ENCODE peak calls at places on chromosome 16, in four cellular contexts. K is A549, R is H1, D is HepG2. T is an unnamed sample.

GRCh38 chr16:2991566-2992261 is 11.5 kb upstream of the PKMYT1 start:
- DNase-seq in K (no peak), R (no peak), D (no peak), T (no peak)

GRCh38 chr16:17222756-17223411 is 247.9 kb downstream of the XYLT1 start:
- DNase-seq in K (no peak), R (no peak), D (no peak), T (no peak)

GRCh38 chr16:75931043-75931442 is 204.8 kb upstream of the CPHXL start:
- DNase-seq in K (no peak), R (no peak), D (no peak), T (no peak)

GRCh38 chr16:56817056-56817455 is 48.0 kb upstream of the SLC12A3 start:
- DNase-seq in K (no peak), R (no peak), D (no peak), T (no peak)

GRCh38 chr16:82892327-82892726 is 265.6 kb downstream of the CDH13 start:
- DNase-seq in K (no peak), R (no peak), D (no peak), T (no peak)

GRCh38 chr16:21654881-21655280 is 2.5 kb upstream of the IGSF6 start:
- DNase-seq in K (no peak), R (no peak), D (no peak), T (no peak)

GRCh38 chr16:21088646-21089538 is 61.8 kb downstream of the DNAH3 start:
- DNase-seq in K (no peak), R (no peak), D (no peak), T (no peak)

GRCh38 chr16:31291376-31291775 is 31.6 kb downstream of the ITGAM start:
- DNase-seq in K (no peak), R (no peak), D (no peak), T (no peak)

GRCh38 chr16:75420987-75421819 is 12.1 kb downstream of the CFDP1 start:
- DNase-seq in K (peak), R (peak), D (peak), T (peak)

GRCh38 chr16:82660078-82660645 is 33.4 kb downstream of the CDH13 start:
- DNase-seq in K (no peak), R (no peak), D (no peak), T (no peak)

GRCh38 chr16:9050102-9050830 is 41.2 kb upstream of the HAPSTR1 start:
- DNase-seq in K (peak), R (peak), D (peak), T (peak)

GRCh38 chr16:85731179-85731578 is 19.7 kb downstream of the C16orf74 start:
- DNase-seq in K (no peak), R (no peak), D (no peak), T (no peak)

GRCh38 chr16:85729452-85729851 is 21.4 kb downstream of the C16orf74 start:
- DNase-seq in K (no peak), R (no peak), D (no peak), T (no peak)

GRCh38 chr16:85729907-85730465 is 20.9 kb downstream of the C16orf74 start:
- DNase-seq in K (no peak), R (no peak), D (no peak), T (no peak)

GRCh38 chr16:85724936-85725335 is 26.0 kb downstream of the C16orf74 start:
- DNase-seq in K (no peak), R (no peak), D (no peak), T (no peak)

DNA sequence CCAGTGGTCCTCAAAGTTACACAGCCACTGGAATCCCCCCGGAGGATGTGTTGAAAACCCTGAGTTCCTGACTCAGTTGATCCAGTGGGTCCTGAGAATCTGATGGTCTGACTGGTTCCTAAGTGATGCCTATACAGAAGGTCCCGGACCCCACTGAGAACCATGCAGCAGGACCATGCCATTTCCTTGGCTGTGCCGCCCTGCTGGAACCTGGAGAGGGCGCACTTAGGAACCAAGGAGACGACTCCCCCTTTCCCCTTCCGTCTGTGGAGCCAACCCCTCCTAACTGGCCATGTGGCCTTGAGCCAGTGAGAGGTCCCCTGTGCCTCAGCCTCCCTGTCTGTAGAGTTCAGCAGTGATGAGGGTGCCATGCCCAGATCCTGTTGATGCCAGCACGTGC is 22.0 kb downstream of the C16orf74 start:
- DNase-seq in K (no peak), R (no peak), D (no peak), T (peak)
- TF ChIP-seq RAD21 in K (no peak), R (peak), D (no peak), T (no peak)

GRCh38 chr16:67514382-67514828 is 14.2 kb upstream of the RIPOR1 start:
- DNase-seq in K (peak), R (no peak), D (peak), T (peak)
- TF ChIP-seq MAFK in K (peak), R (no peak), D (peak), T (peak)

DNA sequence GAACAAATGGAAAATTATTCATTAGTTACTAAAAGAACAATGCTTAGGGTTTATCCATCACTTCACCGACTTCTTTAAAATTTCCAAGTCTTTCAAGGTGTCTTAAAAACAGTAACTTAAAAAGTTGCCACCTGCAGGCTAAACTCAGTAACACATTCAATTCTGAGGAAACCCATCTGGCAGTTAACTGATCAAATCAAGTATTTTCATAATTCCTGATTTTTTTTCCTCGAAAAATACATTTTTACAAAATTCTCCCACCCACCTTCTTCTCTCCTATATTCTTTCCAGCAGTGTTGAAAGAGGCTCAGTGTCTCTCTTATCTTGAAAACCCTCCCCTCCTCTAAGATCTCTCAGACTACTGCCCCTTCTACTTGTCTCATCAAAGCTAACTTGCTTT is 29.9 kb downstream of the PARN start:
- DNase-seq in K (peak), R (no peak), D (peak), T (peak)
- TF ChIP-seq RNF2 in K (no peak), R (no peak), D (no peak), T (no peak)

DNA sequence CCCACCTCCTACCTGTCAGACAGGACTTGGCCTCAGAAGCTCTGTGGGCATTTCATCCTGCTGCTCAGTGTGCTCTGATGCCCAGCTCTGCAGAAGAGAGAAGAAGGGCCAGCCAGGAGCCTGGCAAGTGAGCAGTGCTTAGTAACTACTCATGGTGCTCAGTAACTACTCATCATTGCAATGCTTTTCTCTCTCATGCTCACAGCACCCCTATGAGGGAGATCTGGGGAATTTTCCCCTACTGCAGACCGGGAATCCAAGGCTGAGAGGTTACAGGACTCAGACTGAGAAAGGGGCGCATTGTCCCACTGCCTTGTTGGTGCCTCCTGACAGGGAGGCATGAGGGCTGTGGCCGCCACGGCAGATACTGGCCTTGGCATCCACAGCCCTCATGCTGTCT is 261.1 kb downstream of the C16orf95 start:
- DNase-seq in K (peak), R (no peak), D (no peak), T (no peak)
- TF ChIP-seq RAD21 in K (peak), R (peak), D (no peak), T (peak)

GRCh38 chr16:58176608-58177346 is 21.1 kb downstream of the CSNK2A2 start:
- DNase-seq in K (no peak), R (no peak), D (no peak), T (no peak)

DNA sequence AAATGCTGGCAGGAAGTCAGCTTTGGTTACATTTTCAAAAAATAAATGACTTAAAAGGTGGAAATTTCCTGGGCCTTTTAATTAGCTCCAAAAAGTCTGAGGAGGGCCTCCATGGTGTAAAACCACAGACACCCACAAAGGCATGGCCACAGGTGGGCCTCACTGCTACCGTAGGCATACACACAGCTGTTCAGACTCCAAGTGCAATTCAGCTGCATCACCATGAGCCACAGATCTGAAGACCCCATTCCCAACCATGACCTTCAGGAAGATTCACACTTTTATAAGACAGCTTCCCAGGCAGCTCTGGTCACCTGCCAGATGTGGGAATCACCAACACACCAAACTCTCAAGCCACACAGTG is 20.6 kb downstream of the CSNK2A2 start:
- DNase-seq in K (no peak), R (no peak), D (no peak), T (no peak)
- TF ChIP-seq MAFK in K (no peak), R (no peak), D (no peak), T (no peak)

DNA sequence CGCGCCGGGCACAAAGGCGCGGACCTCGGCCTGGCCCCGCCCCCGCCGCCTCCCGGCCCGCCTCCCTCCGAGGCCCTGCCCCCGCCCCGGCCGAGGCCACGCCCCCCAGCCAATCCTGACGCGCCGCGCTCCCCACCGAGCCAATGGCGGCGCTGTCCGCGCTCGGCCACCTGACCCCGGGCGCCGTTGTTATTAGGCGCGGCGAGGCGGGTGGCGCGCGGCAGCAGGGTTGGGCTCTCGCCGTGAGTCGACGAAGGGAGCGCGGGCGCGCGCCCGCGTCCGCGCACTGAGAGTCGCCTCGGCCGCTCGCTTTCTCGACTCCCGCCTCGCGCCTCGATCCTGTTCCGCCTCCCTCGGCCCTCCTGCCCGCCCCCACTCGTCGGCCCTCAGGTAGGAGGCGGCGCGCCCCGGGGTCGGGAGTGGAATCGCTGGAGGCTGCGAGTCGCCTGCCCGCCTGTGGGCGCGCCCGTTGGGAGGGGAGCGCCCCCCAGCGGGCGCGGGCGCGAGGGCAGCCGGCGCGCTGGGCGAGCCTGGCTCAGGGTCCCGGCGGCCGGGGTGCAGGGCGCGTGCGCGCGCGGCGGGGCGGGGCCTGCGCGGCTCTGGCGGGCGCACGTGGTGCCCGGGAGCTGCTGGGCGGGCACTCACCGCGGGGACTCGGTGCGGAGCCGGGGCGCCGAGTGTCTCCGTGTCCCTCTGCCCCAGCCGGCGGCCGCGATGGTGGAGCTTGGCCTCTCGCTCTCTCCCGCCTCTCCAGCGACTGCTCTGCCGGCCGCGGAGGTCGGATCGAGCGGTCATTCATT is 405 bp upstream of the CBLN1 start:
- DNase-seq in K (peak), R (peak), D (no peak), T (peak)
- TF ChIP-seq RNF2 in K (no peak), R (no peak), D (no peak), T (no peak)

DNA sequence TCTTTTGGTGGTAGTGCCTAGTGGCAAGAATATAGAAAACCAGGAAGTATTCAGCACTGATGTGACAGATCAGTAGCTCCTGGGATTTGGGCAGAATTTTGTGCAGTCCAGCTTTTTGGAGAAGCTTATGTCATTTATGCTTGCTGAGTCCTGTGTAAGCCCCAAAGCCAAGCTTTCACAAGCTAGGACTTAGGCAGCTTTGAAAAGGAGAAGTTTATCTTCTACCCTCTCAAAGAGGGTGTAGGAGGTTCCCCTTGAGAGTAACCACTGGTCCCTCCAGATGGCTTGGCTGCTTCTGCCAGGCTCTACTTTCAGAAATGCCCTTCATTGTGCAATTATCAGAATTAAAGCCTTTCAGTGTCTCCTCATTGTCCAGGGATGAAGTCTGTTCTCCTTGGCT is 78.8 kb downstream of the CES1 start:
- DNase-seq in K (no peak), R (no peak), D (no peak), T (no peak)
- TF ChIP-seq RAD21 in K (no peak), R (no peak), D (no peak), T (no peak)

DNA sequence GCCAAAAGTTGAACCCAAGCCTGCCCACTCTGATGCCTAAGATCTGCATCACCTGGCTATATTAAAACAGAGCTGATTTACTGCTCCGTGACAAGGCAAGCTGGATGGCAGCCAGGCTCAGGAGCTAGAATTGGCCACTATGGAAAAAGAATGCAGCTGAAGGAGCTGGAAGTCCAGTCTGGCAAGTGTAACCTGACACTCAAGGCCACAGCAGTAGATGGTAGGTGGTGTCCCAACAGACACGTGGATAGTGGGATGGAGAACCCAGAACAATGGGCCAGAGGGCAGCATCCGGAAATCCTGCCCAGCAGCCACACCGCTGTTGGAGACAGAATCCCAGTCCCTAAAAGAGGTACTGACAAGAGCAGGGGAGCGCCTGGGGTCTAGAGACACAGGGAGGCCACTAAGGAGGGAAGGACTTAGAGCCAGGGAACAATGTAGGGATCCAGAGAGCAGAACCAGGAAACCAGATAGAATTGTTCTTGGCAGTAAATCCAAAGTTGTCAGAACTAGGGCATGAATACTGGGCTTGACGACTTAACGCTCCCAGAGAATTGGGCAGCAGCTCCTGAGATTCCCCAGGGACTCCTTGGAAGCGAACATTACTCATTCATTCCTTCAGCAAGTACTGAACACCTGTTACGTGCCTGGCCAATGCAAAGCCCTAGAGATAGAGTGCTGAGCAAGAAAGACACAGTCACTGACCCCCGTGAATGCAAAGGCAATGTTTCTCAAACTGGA is 85.7 kb downstream of the CDYL2 start:
- DNase-seq in K (no peak), R (no peak), D (no peak), T (no peak)
- TF ChIP-seq MAFK in K (no peak), R (no peak), D (no peak), T (no peak)

GRCh38 chr16:88920618-88921602 is 54.5 kb upstream of the PABPN1L start:
- DNase-seq in K (no peak), R (no peak), D (no peak), T (no peak)
- TF ChIP-seq RNF2 in K (no peak), R (no peak), D (no peak), T (no peak)

T was measured in K562.